ENCODE peak calls at places on chromosomes 5 and 9, in four cellular contexts. One of them, this sample, is unnamed. For H3K36me3, the result is how much of the 10 kb centered on the place peaks cover.

GRCh38 chr9:5789489-5789888 is 43.4 kb downstream of the ERMP1 start:
- DNase-seq in left ventricle myocardium inferior: no peak
- DNase-seq in right atrium auricular region: no peak
- DNase-seq in CD8-positive, alpha-beta T cell: no peak
- DNase-seq in this sample: no peak

GRCh38 chr5:143557061-143557818 is 153.8 kb upstream of the NR3C1 start:
- DNase-seq in left ventricle myocardium inferior: no peak
- DNase-seq in right atrium auricular region: no peak
- DNase-seq in CD8-positive, alpha-beta T cell: no peak
- DNase-seq in this sample: no peak

GRCh38 chr9:33263131-33263935 is 1.2 kb downstream of the BAG1 start:
- DNase-seq in CD8-positive, alpha-beta T cell: no peak
- DNase-seq in right atrium auricular region: peak
- DNase-seq in left ventricle myocardium inferior: no peak
- DNase-seq in this sample: no peak

GRCh38 chr5:2750758-2751464 is 566 bp downstream of the IRX2 start:
- DNase-seq in CD8-positive, alpha-beta T cell: no peak
- DNase-seq in right atrium auricular region: peak
- DNase-seq in left ventricle myocardium inferior: no peak
- DNase-seq in this sample: no peak

GRCh38 chr5:37197340-37198050 is 51.7 kb downstream of the CPLANE1 start:
- DNase-seq in CD8-positive, alpha-beta T cell: peak
- DNase-seq in left ventricle myocardium inferior: no peak
- DNase-seq in right atrium auricular region: no peak
- DNase-seq in this sample: no peak

GRCh38 chr5:110376281-110376916 is 350.1 kb downstream of the TMEM232 start:
- DNase-seq in left ventricle myocardium inferior: no peak
- DNase-seq in CD8-positive, alpha-beta T cell: no peak
- DNase-seq in right atrium auricular region: no peak
- DNase-seq in this sample: no peak

GRCh38 chr5:178770621-178771020 is 40.2 kb upstream of the ZNF354A start:
- DNase-seq in CD8-positive, alpha-beta T cell: no peak
- DNase-seq in left ventricle myocardium inferior: no peak
- DNase-seq in right atrium auricular region: no peak
- DNase-seq in this sample: peak

GRCh38 chr9:77981332-77981731 is 50.3 kb downstream of the GNAQ start:
- DNase-seq in right atrium auricular region: no peak
- DNase-seq in CD8-positive, alpha-beta T cell: no peak
- DNase-seq in left ventricle myocardium inferior: no peak
- DNase-seq in this sample: no peak

GRCh38 chr9:100426194-100426531 is 780 bp upstream of the MSANTD3 start:
- DNase-seq in right atrium auricular region: no peak
- DNase-seq in CD8-positive, alpha-beta T cell: no peak
- DNase-seq in left ventricle myocardium inferior: no peak
- DNase-seq in this sample: no peak

GRCh38 chr5:40401965-40402364 is 277.8 kb upstream of the PTGER4 start:
- DNase-seq in left ventricle myocardium inferior: no peak
- DNase-seq in right atrium auricular region: no peak
- DNase-seq in CD8-positive, alpha-beta T cell: peak
- DNase-seq in this sample: no peak

GRCh38 chr9:101027733-101028345 is 688 bp upstream of the PLPPR1 start:
- DNase-seq in right atrium auricular region: no peak
- DNase-seq in CD8-positive, alpha-beta T cell: no peak
- DNase-seq in left ventricle myocardium inferior: no peak
- DNase-seq in this sample: no peak

GRCh38 chr5:74433255-74434123 is 207.0 kb downstream of the ENC1 start:
- DNase-seq in CD8-positive, alpha-beta T cell: no peak
- DNase-seq in right atrium auricular region: no peak
- DNase-seq in left ventricle myocardium inferior: no peak
- DNase-seq in this sample: no peak

GRCh38 chr5:7970816-7971215 is 101.9 kb downstream of the MTRR start:
- DNase-seq in left ventricle myocardium inferior: no peak
- DNase-seq in right atrium auricular region: no peak
- DNase-seq in CD8-positive, alpha-beta T cell: no peak
- DNase-seq in this sample: no peak

GRCh38 chr9:109182940-109183798 is 16.1 kb upstream of the FRRS1L start:
- DNase-seq in left ventricle myocardium inferior: no peak
- DNase-seq in CD8-positive, alpha-beta T cell: no peak
- DNase-seq in right atrium auricular region: no peak
- DNase-seq in this sample: no peak

GRCh38 chr9:112132356-112132755 is 42.7 kb downstream of the SUSD1 start:
- DNase-seq in left ventricle myocardium inferior: no peak
- DNase-seq in CD8-positive, alpha-beta T cell: no peak
- DNase-seq in right atrium auricular region: no peak
- DNase-seq in this sample: no peak

GRCh38 chr9:87223397-87224246 is 274.0 kb upstream of the DAPK1 start:
- DNase-seq in right atrium auricular region: no peak
- DNase-seq in CD8-positive, alpha-beta T cell: no peak
- DNase-seq in left ventricle myocardium inferior: no peak
- DNase-seq in this sample: no peak

GRCh38 chr5:178388381-178389030 is 155.9 kb upstream of the PHYKPL start:
- DNase-seq in right atrium auricular region: peak
- DNase-seq in CD8-positive, alpha-beta T cell: no peak
- DNase-seq in left ventricle myocardium inferior: peak
- DNase-seq in this sample: peak

GRCh38 chr5:1760656-1761452 is 38.8 kb downstream of the MRPL36 start:
- DNase-seq in left ventricle myocardium inferior: no peak
- DNase-seq in CD8-positive, alpha-beta T cell: no peak
- DNase-seq in right atrium auricular region: no peak
- DNase-seq in this sample: peak

GRCh38 chr9:25724424-25724823 is 46.2 kb upstream of the TUSC1 start:
- DNase-seq in right atrium auricular region: no peak
- DNase-seq in left ventricle myocardium inferior: no peak
- DNase-seq in CD8-positive, alpha-beta T cell: no peak
- DNase-seq in this sample: no peak

GRCh38 chr9:100601216-100601615 is 23.3 kb downstream of the CAVIN4 start:
- DNase-seq in left ventricle myocardium inferior: no peak
- DNase-seq in right atrium auricular region: no peak
- DNase-seq in CD8-positive, alpha-beta T cell: peak
- DNase-seq in this sample: no peak

GRCh38 chr5:76958976-76959767 is 6.3 kb downstream of the CRHBP start:
- DNase-seq in CD8-positive, alpha-beta T cell: no peak
- DNase-seq in right atrium auricular region: no peak
- DNase-seq in left ventricle myocardium inferior: no peak
- DNase-seq in this sample: no peak

GRCh38 chr5:33795532-33795931 is 96.3 kb downstream of the ADAMTS12 start:
- DNase-seq in CD8-positive, alpha-beta T cell: no peak
- DNase-seq in left ventricle myocardium inferior: no peak
- DNase-seq in right atrium auricular region: no peak
- DNase-seq in this sample: no peak

GRCh38 chr5:135193213-135194125 is 159.4 kb upstream of the PITX1 start:
- DNase-seq in left ventricle myocardium inferior: no peak
- DNase-seq in CD8-positive, alpha-beta T cell: no peak
- DNase-seq in right atrium auricular region: peak
- DNase-seq in this sample: no peak

GRCh38 chr9:121567142-121568100 is 67.8 kb upstream of the GGTA1 start:
- DNase-seq in right atrium auricular region: peak
- DNase-seq in left ventricle myocardium inferior: peak
- DNase-seq in CD8-positive, alpha-beta T cell: no peak
- DNase-seq in this sample: no peak

GRCh38 chr5:97764700-97765099 is 581.7 kb upstream of the RIOK2 start:
- DNase-seq in right atrium auricular region: no peak
- DNase-seq in CD8-positive, alpha-beta T cell: no peak
- DNase-seq in left ventricle myocardium inferior: no peak
- DNase-seq in this sample: no peak

GRCh38 chr5:112203229-112203628 is 215.8 kb downstream of the EPB41L4A start:
- DNase-seq in right atrium auricular region: no peak
- DNase-seq in CD8-positive, alpha-beta T cell: no peak
- DNase-seq in left ventricle myocardium inferior: no peak
- DNase-seq in this sample: no peak

GRCh38 chr9:134291961-134292871 is 34.0 kb upstream of the RXRA start:
- DNase-seq in right atrium auricular region: no peak
- DNase-seq in left ventricle myocardium inferior: peak
- DNase-seq in CD8-positive, alpha-beta T cell: no peak
- DNase-seq in this sample: peak

GRCh38 chr5:73301208-73302088 is 128.5 kb downstream of the TMEM174 start:
- DNase-seq in CD8-positive, alpha-beta T cell: no peak
- DNase-seq in right atrium auricular region: no peak
- DNase-seq in left ventricle myocardium inferior: no peak
- DNase-seq in this sample: no peak

GRCh38 chr9:134936762-134937555 is 19.2 kb upstream of the FCN1 start:
- DNase-seq in left ventricle myocardium inferior: no peak
- DNase-seq in CD8-positive, alpha-beta T cell: no peak
- DNase-seq in right atrium auricular region: no peak
- DNase-seq in this sample: peak

DNA sequence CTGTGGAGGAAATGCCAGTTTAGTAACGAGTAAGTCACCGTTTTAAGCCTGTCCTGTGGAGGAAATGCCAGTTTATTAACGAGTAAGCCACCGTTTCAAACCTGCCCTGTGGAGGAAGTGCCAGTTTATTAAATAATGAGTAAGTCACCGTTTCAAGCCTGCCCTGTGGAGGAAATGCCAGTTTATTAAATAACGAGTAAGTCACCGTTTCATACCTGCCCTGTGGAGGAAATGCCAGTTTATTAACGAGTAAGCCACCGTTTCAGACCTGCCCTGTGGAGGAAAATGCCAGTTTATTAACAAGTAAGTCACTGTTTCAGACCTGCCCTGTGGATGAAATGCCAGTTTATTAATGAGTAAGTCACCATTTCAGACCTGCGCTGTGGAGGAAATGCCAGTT is 18.9 kb upstream of the PDCD6 start:
- DNase-seq in left ventricle myocardium inferior: no peak
- DNase-seq in right atrium auricular region: no peak
- DNase-seq in CD8-positive, alpha-beta T cell: no peak
- DNase-seq in this sample: no peak
- H3K36me3 ChIP-seq in left ventricle myocardium inferior: half or more
- H3K36me3 ChIP-seq in right atrium auricular region: half or more
- H3K36me3 ChIP-seq in CD8-positive, alpha-beta T cell: under half
- H3K36me3 ChIP-seq in this sample: under half

GRCh38 chr9:114229236-114229635 is 73.9 kb downstream of the COL27A1 start:
- DNase-seq in right atrium auricular region: no peak
- DNase-seq in CD8-positive, alpha-beta T cell: no peak
- DNase-seq in left ventricle myocardium inferior: no peak
- DNase-seq in this sample: no peak
- H3K27ac ChIP-seq in right atrium auricular region: no peak
- H3K27ac ChIP-seq in CD8-positive, alpha-beta T cell: no peak
- H3K27ac ChIP-seq in left ventricle myocardium inferior: no peak
- H3K27ac ChIP-seq in this sample: no peak

GRCh38 chr9:129858167-129858962 is 23.1 kb downstream of the USP20 start:
- DNase-seq in right atrium auricular region: no peak
- DNase-seq in CD8-positive, alpha-beta T cell: no peak
- DNase-seq in left ventricle myocardium inferior: no peak
- DNase-seq in this sample: no peak
- H3K36me3 ChIP-seq in right atrium auricular region: half or more
- H3K36me3 ChIP-seq in CD8-positive, alpha-beta T cell: half or more
- H3K36me3 ChIP-seq in left ventricle myocardium inferior: half or more
- H3K36me3 ChIP-seq in this sample: under half

GRCh38 chr9:14306672-14307646 is 7.0 kb downstream of the NFIB start:
- DNase-seq in right atrium auricular region: no peak
- DNase-seq in CD8-positive, alpha-beta T cell: no peak
- DNase-seq in left ventricle myocardium inferior: no peak
- DNase-seq in this sample: no peak

GRCh38 chr9:14307989-14308750 is 5.8 kb downstream of the NFIB start:
- DNase-seq in right atrium auricular region: no peak
- DNase-seq in CD8-positive, alpha-beta T cell: no peak
- DNase-seq in left ventricle myocardium inferior: no peak
- DNase-seq in this sample: no peak

GRCh38 chr9:14309403-14309802 is 4.5 kb downstream of the NFIB start:
- DNase-seq in CD8-positive, alpha-beta T cell: no peak
- DNase-seq in left ventricle myocardium inferior: no peak
- DNase-seq in right atrium auricular region: no peak
- DNase-seq in this sample: no peak

GRCh38 chr9:14310247-14310646 is 3.7 kb downstream of the NFIB start:
- DNase-seq in CD8-positive, alpha-beta T cell: no peak
- DNase-seq in right atrium auricular region: no peak
- DNase-seq in left ventricle myocardium inferior: no peak
- DNase-seq in this sample: no peak

GRCh38 chr9:14308751-14309140 is 5.2 kb downstream of the NFIB start:
- DNase-seq in CD8-positive, alpha-beta T cell: no peak
- DNase-seq in left ventricle myocardium inferior: no peak
- DNase-seq in right atrium auricular region: no peak
- DNase-seq in this sample: no peak
- H3K27ac ChIP-seq in CD8-positive, alpha-beta T cell: no peak
- H3K27ac ChIP-seq in left ventricle myocardium inferior: peak
- H3K27ac ChIP-seq in right atrium auricular region: peak
- H3K27ac ChIP-seq in this sample: no peak

DNA sequence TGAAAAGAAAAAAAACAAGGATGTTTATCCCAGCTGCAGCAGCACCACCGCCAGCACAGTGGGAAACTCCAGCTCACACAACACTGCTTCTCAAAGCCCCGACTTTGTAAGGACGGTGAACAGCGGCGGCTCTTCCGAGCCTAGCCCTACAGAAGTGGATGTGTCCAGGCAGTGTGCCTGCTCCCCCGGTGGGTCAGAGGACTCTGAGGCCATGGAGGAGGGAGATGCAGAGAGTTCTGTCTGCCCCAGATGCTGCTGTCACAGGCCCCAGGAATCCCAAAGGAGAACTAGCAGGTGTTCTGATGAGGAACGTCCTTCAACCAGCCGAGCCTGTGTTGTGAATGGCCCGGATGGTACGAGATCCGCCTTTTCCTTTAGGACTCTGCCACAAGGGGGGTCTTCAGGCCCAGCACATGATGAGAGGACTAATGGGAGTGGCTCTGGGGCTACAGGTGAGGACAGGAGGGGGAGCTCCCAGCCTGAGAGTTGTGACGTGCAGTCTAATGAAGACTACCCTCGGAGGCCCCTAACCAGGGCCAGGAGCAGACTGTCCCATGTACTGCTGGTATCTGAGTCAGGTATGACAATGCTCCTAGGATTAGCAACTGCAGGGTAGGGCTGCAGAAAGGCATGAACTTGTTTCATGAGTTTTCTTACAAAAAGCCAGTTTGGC is 43.7 kb downstream of the FBXO38 start:
- DNase-seq in CD8-positive, alpha-beta T cell: no peak
- DNase-seq in left ventricle myocardium inferior: no peak
- DNase-seq in right atrium auricular region: no peak
- DNase-seq in this sample: no peak
- H3K36me3 ChIP-seq in CD8-positive, alpha-beta T cell: under half
- H3K36me3 ChIP-seq in left ventricle myocardium inferior: half or more
- H3K36me3 ChIP-seq in right atrium auricular region: half or more
- H3K36me3 ChIP-seq in this sample: under half

GRCh38 chr9:38017885-38018186 is 51.2 kb downstream of the SHB start:
- DNase-seq in CD8-positive, alpha-beta T cell: no peak
- DNase-seq in left ventricle myocardium inferior: no peak
- DNase-seq in right atrium auricular region: no peak
- DNase-seq in this sample: no peak
- H3K27ac ChIP-seq in CD8-positive, alpha-beta T cell: no peak
- H3K27ac ChIP-seq in left ventricle myocardium inferior: peak
- H3K27ac ChIP-seq in right atrium auricular region: peak
- H3K27ac ChIP-seq in this sample: no peak

GRCh38 chr9:137764171-137764671 is 113.4 kb upstream of the CACNA1B start:
- DNase-seq in left ventricle myocardium inferior: no peak
- DNase-seq in CD8-positive, alpha-beta T cell: no peak
- DNase-seq in right atrium auricular region: no peak
- DNase-seq in this sample: no peak
- H3K36me3 ChIP-seq in left ventricle myocardium inferior: half or more
- H3K36me3 ChIP-seq in CD8-positive, alpha-beta T cell: under half
- H3K36me3 ChIP-seq in right atrium auricular region: under half
- H3K36me3 ChIP-seq in this sample: under half

This sample was measured in aorta.